ENCODE peak calls at places on chromosomes 5 and 9, in four cellular contexts. F is body of pancreas, J is GM12878, V is GM23338. R is an unnamed sample.

GRCh38 chr5:75734913-75735789 is 17.9 kb upstream of the POC5 start:
- DNase-seq in F (peak; percentile 72), J (peak; percentile 5), V (peak; percentile 79), R (no peak)

GRCh38 chr5:128549496-128549895 is 11.5 kb upstream of the FBN2 start:
- DNase-seq in F (no peak), J (no peak), V (no peak), R (no peak)

GRCh38 chr9:100111235-100111634 is 12.2 kb downstream of the INVS start:
- DNase-seq in F (peak; percentile 80), J (no peak), V (no peak), R (no peak)

GRCh38 chr5:63603001-63603400 is 359.2 kb downstream of the HTR1A start:
- DNase-seq in F (no peak), J (no peak), V (no peak), R (no peak)

GRCh38 chr5:51691538-51691937 is 308.3 kb downstream of the ISL1 start:
- DNase-seq in F (no peak), J (no peak), V (no peak), R (no peak)

GRCh38 chr9:6590772-6591384 is 54.7 kb downstream of the GLDC start:
- DNase-seq in F (no peak), J (no peak), V (no peak), R (no peak)

GRCh38 chr5:139215176-139215975 is 17.2 kb upstream of the SIL1 start:
- DNase-seq in F (no peak), J (no peak), V (peak; percentile 55), R (no peak)

GRCh38 chr5:10695759-10696543 is 65.1 kb downstream of the DAP start:
- DNase-seq in F (no peak), J (no peak), V (no peak), R (no peak)

GRCh38 chr5:1320436-1321344 is 24.2 kb downstream of the CLPTM1L start:
- DNase-seq in F (no peak), J (no peak), V (no peak), R (no peak)

GRCh38 chr5:61534481-61535267 is 202.6 kb downstream of the ZSWIM6 start:
- DNase-seq in F (no peak), J (peak; percentile 64), V (no peak), R (peak; percentile 53)

GRCh38 chr5:134267366-134268018 is 41.6 kb upstream of the PPP2CA start:
- DNase-seq in F (no peak), J (no peak), V (no peak), R (no peak)

GRCh38 chr9:8346291-8346690 is 546.7 kb upstream of the DMAC1 start:
- DNase-seq in F (no peak), J (no peak), V (no peak), R (no peak)

GRCh38 chr5:172860520-172861443 is 26.7 kb downstream of the ERGIC1 start:
- DNase-seq in F (peak; percentile 68), J (no peak), V (no peak), R (no peak)

GRCh38 chr5:87686975-87687374 is 274.2 kb upstream of the CCNH start:
- DNase-seq in F (no peak), J (peak; percentile 13), V (no peak), R (peak; percentile 3)

GRCh38 chr9:95342571-95342970 is 25.1 kb upstream of the FANCC start:
- DNase-seq in F (no peak), J (no peak), V (no peak), R (no peak)

GRCh38 chr9:101566904-101567724 is 27.7 kb downstream of the PPP3R2 start:
- DNase-seq in F (peak; percentile 18), J (no peak), V (peak; percentile 65), R (no peak)

GRCh38 chr9:33044677-33045282 is 19.7 kb downstream of the DNAJA1 start:
- DNase-seq in F (peak; percentile 56), J (no peak), V (peak; percentile 81), R (no peak)

GRCh38 chr5:104347119-104347708 is 784.6 kb upstream of the NUDT12 start:
- DNase-seq in F (no peak), J (no peak), V (peak; percentile 17), R (no peak)

GRCh38 chr5:169265888-169266287 is 35.1 kb downstream of the SLIT3 start:
- DNase-seq in F (no peak), J (no peak), V (peak; percentile 55), R (no peak)

GRCh38 chr9:88462191-88462590 is 72.8 kb upstream of the NXNL2 start:
- DNase-seq in F (no peak), J (no peak), V (no peak), R (no peak)

GRCh38 chr5:65623482-65623881 is 651 bp downstream of the TRIM23 start:
- DNase-seq in F (no peak), J (no peak), V (no peak), R (no peak)

GRCh38 chr9:116190997-116191396 is 37.4 kb downstream of the PAPPA start:
- DNase-seq in F (no peak), J (no peak), V (no peak), R (no peak)

GRCh38 chr9:14030350-14030823 is 283.6 kb downstream of the NFIB start:
- DNase-seq in F (no peak), J (no peak), V (no peak), R (no peak)

GRCh38 chr5:145587308-145588071 is 247.7 kb downstream of the PRELID2 start:
- DNase-seq in F (no peak), J (no peak), V (no peak), R (no peak)

GRCh38 chr9:126915281-126915816 is 767 bp downstream of the RALGPS1 start:
- DNase-seq in F (peak; percentile 97), J (no peak), V (peak; percentile 96), R (peak; percentile 26)

GRCh38 chr9:69671291-69671903 is 774 bp downstream of the APBA1 start:
- DNase-seq in F (no peak), J (no peak), V (no peak), R (peak; percentile 4)

GRCh38 chr9:29830815-29831214 is 2257.5 kb upstream of the C9orf72 start:
- DNase-seq in F (peak; percentile 44), J (no peak), V (peak; percentile 84), R (no peak)

GRCh38 chr5:57432876-57433275 is 49.7 kb downstream of the ACTBL2 start:
- DNase-seq in F (no peak), J (no peak), V (peak; percentile 39), R (no peak)

GRCh38 chr5:147168578-147169327 is 66.1 kb upstream of the STK32A start:
- DNase-seq in F (no peak), J (no peak), V (no peak), R (no peak)

GRCh38 chr5:123206618-123207320 is 117.7 kb downstream of the PRDM6 start:
- DNase-seq in F (no peak), J (no peak), V (no peak), R (no peak)

GRCh38 chr9:93801120-93801519 is 154.0 kb downstream of the BARX1 start:
- DNase-seq in F (no peak), J (no peak), V (no peak), R (no peak)

GRCh38 chr9:91151014-91151740 is 210.5 kb downstream of the AUH start:
- DNase-seq in F (no peak), J (peak; percentile 72), V (no peak), R (peak; percentile 68)

GRCh38 chr5:74492230-74492629 is 148.3 kb downstream of the ENC1 start:
- DNase-seq in F (no peak), J (no peak), V (no peak), R (no peak)

GRCh38 chr5:15191012-15191411 is 309.0 kb upstream of the FBXL7 start:
- DNase-seq in F (no peak), J (no peak), V (no peak), R (no peak)

GRCh38 chr9:100064872-100065581 is 33.8 kb downstream of the ERP44 start:
- DNase-seq in F (no peak), J (no peak), V (no peak), R (no peak)

GRCh38 chr5:181058786-181059296 is 18.8 kb downstream of the BTNL9 start:
- DNase-seq in F (no peak), J (no peak), V (peak; percentile 36), R (no peak)
- H3K27me3 ChIP-seq in F (no peaks in the 10 kb centered on the region), J (peaks cover 7% of the 10 kb centered on the region), V (peaks cover 98% of the 10 kb centered on the region), R (no peaks in the 10 kb centered on the region)

GRCh38 chr9:36818242-36818938 is 215.7 kb downstream of the PAX5 start:
- DNase-seq in F (peak; percentile 15), J (no peak), V (peak; percentile 48), R (no peak)
- H3K27me3 ChIP-seq in F (no peaks in the 10 kb centered on the region), J (peaks cover 3% of the 10 kb centered on the region), V (peaks cover 31% of the 10 kb centered on the region), R (peaks cover 2% of the 10 kb centered on the region)

DNA sequence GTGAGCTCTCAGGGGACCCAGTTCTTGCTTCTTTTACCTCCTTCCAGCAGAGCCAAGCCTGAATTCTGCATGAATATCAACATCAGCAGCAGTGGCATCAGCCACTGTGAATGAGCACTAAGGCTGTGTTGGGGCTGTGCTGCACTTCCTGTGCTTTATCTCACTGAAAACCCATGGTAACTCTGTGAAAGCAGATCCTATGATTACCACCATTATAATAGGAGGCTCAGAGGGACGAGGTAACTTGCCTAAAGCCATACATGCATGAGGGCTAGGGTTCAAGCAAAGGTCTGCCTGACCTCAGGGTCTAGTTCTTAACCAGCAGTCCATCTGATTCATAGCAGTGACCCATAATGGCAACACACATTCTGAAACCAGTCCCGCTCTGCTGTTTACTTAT is 60.5 kb upstream of the RAPGEF1 start:
- DNase-seq in F (no peak), J (no peak), V (no peak), R (no peak)
- H3K27me3 ChIP-seq in F (no peaks in the 10 kb centered on the region), J (no peaks in the 10 kb centered on the region), V (no peaks in the 10 kb centered on the region), R (peaks cover 2% of the 10 kb centered on the region)

GRCh38 chr5:4335078-4335477 is 739.4 kb downstream of the IRX1 start:
- DNase-seq in F (no peak), J (no peak), V (no peak), R (no peak)

DNA sequence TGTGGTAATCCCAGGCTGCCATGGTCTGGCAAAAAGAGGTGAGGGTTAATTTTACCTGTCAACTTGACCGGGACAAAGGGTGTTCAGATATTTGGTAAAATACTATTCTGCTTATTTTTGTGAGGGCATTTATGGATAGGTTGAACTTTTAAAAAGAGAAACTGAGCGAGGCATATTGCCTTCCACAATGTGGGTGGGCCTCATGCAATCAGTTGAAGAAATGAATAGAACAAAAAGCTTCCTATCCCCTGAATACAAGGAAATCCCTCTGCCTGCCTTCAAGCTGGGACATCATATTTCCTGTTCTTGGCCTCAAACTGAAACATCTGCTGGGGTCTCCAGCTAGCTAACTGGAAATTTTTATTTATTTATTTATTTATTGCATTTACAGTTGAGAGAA is 734.7 kb downstream of the IRX1 start:
- DNase-seq in F (no peak), J (no peak), V (no peak), R (no peak)
- H3K27me3 ChIP-seq in F (no peaks in the 10 kb centered on the region), J (no peaks in the 10 kb centered on the region), V (no peaks in the 10 kb centered on the region), R (no peaks in the 10 kb centered on the region)

DNA sequence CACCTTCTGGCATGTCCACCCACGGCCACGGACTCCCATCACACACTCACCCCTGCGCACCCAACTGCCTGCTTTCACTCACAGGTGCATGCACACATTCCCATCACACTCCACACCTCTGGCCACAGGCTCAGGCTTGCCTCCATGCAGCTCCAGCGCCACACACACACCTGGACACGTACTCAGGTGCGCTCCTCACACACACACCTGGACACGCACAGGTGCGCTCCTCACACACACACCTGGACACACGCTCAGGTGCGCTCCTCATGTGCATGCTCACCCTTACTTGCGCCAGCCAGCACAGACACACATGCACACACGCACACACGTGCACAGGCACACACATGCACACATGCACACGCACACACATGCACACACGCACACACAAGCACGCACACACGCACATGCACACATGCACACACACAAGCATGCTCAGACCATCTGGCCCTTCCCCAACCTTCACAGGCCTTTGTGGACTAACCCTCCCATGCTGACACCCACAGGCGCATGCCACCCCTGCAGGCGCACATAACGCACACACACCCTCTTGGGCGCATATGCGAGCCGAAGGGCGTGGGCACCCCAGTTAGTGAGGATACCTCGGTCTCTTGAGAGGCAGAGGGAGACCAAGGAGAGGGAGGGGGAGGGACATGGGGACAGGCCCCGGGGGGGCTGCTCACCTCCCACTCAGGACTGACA is 8.3 kb downstream of the GRIN1 start:
- DNase-seq in F (no peak), J (no peak), V (no peak), R (no peak)
- H3K27me3 ChIP-seq in F (no peaks in the 10 kb centered on the region), J (no peaks in the 10 kb centered on the region), V (no peaks in the 10 kb centered on the region), R (no peaks in the 10 kb centered on the region)